ENCODE peak calls at places on chromosomes 7 and 10, in seven cellular contexts. W is WTC11; V is CD4-positive, alpha-beta memory T cell; O is NCI-H526; L is Calu3; X is heart left ventricle; I is NCI-H1436. Q is an unnamed sample.

GRCh38 chr7:92955081-92955480 is 118.7 kb upstream of the CDK6 start:
- DNase-seq in W (no peak), V (no peak), O (no peak), L (no peak), X (no peak), I (no peak), Q (no peak)

GRCh38 chr7:149153346-149153745 is 6.1 kb downstream of the ZNF398 start:
- DNase-seq in W (no peak), V (no peak), O (no peak), L (no peak), X (no peak), I (no peak), Q (no peak)

GRCh38 chr10:73802276-73802991 is 9.0 kb downstream of the NDST2 start:
- DNase-seq in W (no peak), V (no peak), O (no peak), L (no peak), X (no peak), I (no peak), Q (no peak)

GRCh38 chr10:85679696-85680095 is 686.9 kb downstream of the GRID1 start:
- DNase-seq in W (no peak), V (no peak), O (no peak), L (no peak), X (no peak), I (no peak), Q (no peak)

GRCh38 chr7:15068324-15068723 is 165.8 kb upstream of the DGKB start:
- DNase-seq in W (no peak), V (no peak), O (no peak), L (no peak), X (no peak), I (no peak), Q (no peak)

GRCh38 chr7:1869731-1870130 is 199.7 kb downstream of the ELFN1 start:
- DNase-seq in W (no peak), V (no peak), O (no peak), L (no peak), X (no peak), I (no peak), Q (no peak)

GRCh38 chr10:124339951-124340760 is 78.6 kb downstream of the OAT start:
- DNase-seq in W (no peak), V (no peak), O (no peak), L (no peak), X (no peak), I (no peak), Q (no peak)

GRCh38 chr10:133359972-133360610 is 2.3 kb upstream of the FUOM start:
- DNase-seq in W (no peak), V (no peak), O (peak), L (no peak), X (no peak), I (no peak), Q (no peak)

GRCh38 chr7:111159426-111159825 is 68.5 kb downstream of the LRRN3 start:
- DNase-seq in W (no peak), V (no peak), O (no peak), L (no peak), X (no peak), I (no peak), Q (no peak)

Q was measured in central memory CD4-positive, alpha-beta T cell.